ENCODE peak calls at places on chromosomes 11 and 22, in nine cellular contexts. One of them, this sample, is unnamed.

GRCh38 chr11:11706022-11706421 is 84.2 kb upstream of the GALNT18 start:
- DNase-seq in DMS79: no peak
- DNase-seq in AG09309: no peak
- DNase-seq in GM12865: no peak
- DNase-seq in AG10803: no peak
- DNase-seq in Calu3: no peak
- DNase-seq in kidney tubule cell: peak
- DNase-seq in EL: peak
- DNase-seq in germinal center: no peak
- DNase-seq in this sample: no peak

GRCh38 chr11:34977039-34977906 is 60.9 kb downstream of the PDHX start:
- DNase-seq in kidney tubule cell: peak
- DNase-seq in EL: peak
- DNase-seq in AG09309: peak
- DNase-seq in DMS79: no peak
- DNase-seq in GM12865: no peak
- DNase-seq in germinal center: no peak
- DNase-seq in AG10803: peak
- DNase-seq in Calu3: no peak
- DNase-seq in this sample: no peak

GRCh38 chr11:10315083-10315482 is 10.2 kb downstream of the ADM start:
- DNase-seq in germinal center: no peak
- DNase-seq in EL: no peak
- DNase-seq in kidney tubule cell: no peak
- DNase-seq in GM12865: no peak
- DNase-seq in AG10803: no peak
- DNase-seq in DMS79: no peak
- DNase-seq in AG09309: no peak
- DNase-seq in Calu3: no peak
- DNase-seq in this sample: no peak

GRCh38 chr11:20621679-20622078 is 22.3 kb downstream of the SLC6A5 start:
- DNase-seq in EL: no peak
- DNase-seq in AG10803: no peak
- DNase-seq in kidney tubule cell: no peak
- DNase-seq in GM12865: no peak
- DNase-seq in Calu3: no peak
- DNase-seq in AG09309: no peak
- DNase-seq in DMS79: no peak
- DNase-seq in germinal center: no peak
- DNase-seq in this sample: no peak

GRCh38 chr22:30181459-30182353 is 64.9 kb downstream of the LIF start:
- DNase-seq in GM12865: no peak
- DNase-seq in AG10803: no peak
- DNase-seq in EL: no peak
- DNase-seq in Calu3: no peak
- DNase-seq in germinal center: no peak
- DNase-seq in AG09309: no peak
- DNase-seq in kidney tubule cell: no peak
- DNase-seq in DMS79: no peak
- DNase-seq in this sample: no peak

GRCh38 chr11:70621241-70621640 is 222.9 kb downstream of the CTTN start:
- DNase-seq in germinal center: no peak
- DNase-seq in kidney tubule cell: no peak
- DNase-seq in AG10803: no peak
- DNase-seq in AG09309: no peak
- DNase-seq in GM12865: no peak
- DNase-seq in EL: no peak
- DNase-seq in Calu3: no peak
- DNase-seq in DMS79: no peak
- DNase-seq in this sample: no peak

GRCh38 chr11:106101370-106101769 is 23.9 kb downstream of the AASDHPPT start:
- DNase-seq in DMS79: no peak
- DNase-seq in kidney tubule cell: no peak
- DNase-seq in Calu3: no peak
- DNase-seq in AG10803: no peak
- DNase-seq in EL: no peak
- DNase-seq in GM12865: no peak
- DNase-seq in germinal center: no peak
- DNase-seq in AG09309: no peak
- DNase-seq in this sample: no peak

GRCh38 chr11:2217211-2218081 is 45.8 kb upstream of the TH start:
- DNase-seq in AG09309: no peak
- DNase-seq in germinal center: no peak
- DNase-seq in GM12865: no peak
- DNase-seq in DMS79: no peak
- DNase-seq in kidney tubule cell: no peak
- DNase-seq in AG10803: no peak
- DNase-seq in EL: no peak
- DNase-seq in Calu3: no peak
- DNase-seq in this sample: no peak

GRCh38 chr11:131870305-131870704 is 499.9 kb downstream of the NTM start:
- DNase-seq in Calu3: no peak
- DNase-seq in GM12865: no peak
- DNase-seq in AG10803: no peak
- DNase-seq in DMS79: no peak
- DNase-seq in EL: no peak
- DNase-seq in kidney tubule cell: no peak
- DNase-seq in germinal center: no peak
- DNase-seq in AG09309: no peak
- DNase-seq in this sample: no peak

GRCh38 chr22:44645083-44645482 is 56.9 kb upstream of the PRR5 start:
- DNase-seq in AG10803: no peak
- DNase-seq in DMS79: no peak
- DNase-seq in Calu3: no peak
- DNase-seq in kidney tubule cell: no peak
- DNase-seq in AG09309: no peak
- DNase-seq in GM12865: no peak
- DNase-seq in EL: no peak
- DNase-seq in germinal center: no peak
- DNase-seq in this sample: no peak

GRCh38 chr11:63978551-63979235 is 4.3 kb downstream of the COX8A start:
- DNase-seq in germinal center: no peak
- DNase-seq in EL: no peak
- DNase-seq in Calu3: no peak
- DNase-seq in GM12865: no peak
- DNase-seq in AG09309: no peak
- DNase-seq in AG10803: no peak
- DNase-seq in DMS79: no peak
- DNase-seq in kidney tubule cell: no peak
- DNase-seq in this sample: no peak

GRCh38 chr22:19709063-19709769 is 5.1 kb upstream of the SEPTIN5 start:
- DNase-seq in germinal center: no peak
- DNase-seq in GM12865: no peak
- DNase-seq in EL: no peak
- DNase-seq in AG10803: peak
- DNase-seq in DMS79: no peak
- DNase-seq in Calu3: no peak
- DNase-seq in AG09309: no peak
- DNase-seq in kidney tubule cell: no peak
- DNase-seq in this sample: no peak

GRCh38 chr11:70410276-70410675 is 11.9 kb downstream of the CTTN start:
- DNase-seq in germinal center: no peak
- DNase-seq in AG09309: no peak
- DNase-seq in kidney tubule cell: no peak
- DNase-seq in DMS79: no peak
- DNase-seq in Calu3: no peak
- DNase-seq in AG10803: no peak
- DNase-seq in GM12865: no peak
- DNase-seq in EL: no peak
- DNase-seq in this sample: no peak

GRCh38 chr11:76604081-76604601 is 66.4 kb downstream of the LRRC32 start:
- DNase-seq in germinal center: no peak
- DNase-seq in kidney tubule cell: no peak
- DNase-seq in AG10803: no peak
- DNase-seq in AG09309: no peak
- DNase-seq in GM12865: no peak
- DNase-seq in EL: no peak
- DNase-seq in Calu3: no peak
- DNase-seq in DMS79: no peak
- DNase-seq in this sample: no peak

GRCh38 chr22:36398602-36399472 is 11.1 kb upstream of the MYH9 start:
- DNase-seq in kidney tubule cell: peak
- DNase-seq in Calu3: peak
- DNase-seq in GM12865: no peak
- DNase-seq in AG10803: peak
- DNase-seq in germinal center: no peak
- DNase-seq in AG09309: no peak
- DNase-seq in EL: peak
- DNase-seq in DMS79: no peak
- DNase-seq in this sample: no peak

This sample was measured in substantia nigra.